ENCODE peak calls at places on chromosomes 2 and 18, in eight cellular contexts. One of them, this sample, is unnamed.

GRCh38 chr2:190607657-190608357 is 41.1 kb upstream of the NAB1 start:
- DNase-seq in esophagus squamous epithelium: no peak
- DNase-seq in IMR-90: peak; percentile 70
- DNase-seq in right lobe of liver: no peak
- DNase-seq in upper lobe of left lung: no peak
- DNase-seq in sigmoid colon: no peak
- DNase-seq in lower leg skin: no peak
- DNase-seq in A549: peak; percentile 58
- DNase-seq in this sample: no peak

GRCh38 chr2:168948621-168949212 is 47.6 kb downstream of the G6PC2 start:
- DNase-seq in esophagus squamous epithelium: no peak
- DNase-seq in IMR-90: peak; percentile 6
- DNase-seq in right lobe of liver: no peak
- DNase-seq in upper lobe of left lung: no peak
- DNase-seq in sigmoid colon: no peak
- DNase-seq in lower leg skin: no peak
- DNase-seq in A549: peak; percentile 5
- DNase-seq in this sample: no peak

GRCh38 chr2:17851731-17852585 is 26.5 kb upstream of the KCNS3 start:
- DNase-seq in esophagus squamous epithelium: no peak
- DNase-seq in IMR-90: peak; percentile 69
- DNase-seq in right lobe of liver: peak; percentile 56
- DNase-seq in upper lobe of left lung: peak; percentile 53
- DNase-seq in sigmoid colon: peak; percentile 71
- DNase-seq in lower leg skin: peak; percentile 25
- DNase-seq in A549: peak; percentile 71
- DNase-seq in this sample: peak; percentile 61

GRCh38 chr2:133062946-133063345 is 392.9 kb upstream of the LYPD1 start:
- DNase-seq in esophagus squamous epithelium: no peak
- DNase-seq in IMR-90: peak; percentile 51
- DNase-seq in right lobe of liver: no peak
- DNase-seq in upper lobe of left lung: no peak
- DNase-seq in sigmoid colon: no peak
- DNase-seq in lower leg skin: no peak
- DNase-seq in A549: no peak
- DNase-seq in this sample: no peak

GRCh38 chr2:55703350-55703749 is 9.7 kb upstream of the PNPT1 start:
- DNase-seq in esophagus squamous epithelium: no peak
- DNase-seq in IMR-90: no peak
- DNase-seq in right lobe of liver: no peak
- DNase-seq in upper lobe of left lung: no peak
- DNase-seq in sigmoid colon: no peak
- DNase-seq in lower leg skin: no peak
- DNase-seq in A549: no peak
- DNase-seq in this sample: no peak

GRCh38 chr2:24199968-24200590 is 25.2 kb downstream of the FAM228A start:
- DNase-seq in esophagus squamous epithelium: no peak
- DNase-seq in IMR-90: no peak
- DNase-seq in right lobe of liver: no peak
- DNase-seq in upper lobe of left lung: no peak
- DNase-seq in sigmoid colon: no peak
- DNase-seq in lower leg skin: no peak
- DNase-seq in A549: no peak
- DNase-seq in this sample: no peak

GRCh38 chr2:212811036-212811805 is 272.6 kb upstream of the ERBB4 start:
- DNase-seq in esophagus squamous epithelium: no peak
- DNase-seq in IMR-90: peak; percentile 73
- DNase-seq in right lobe of liver: no peak
- DNase-seq in upper lobe of left lung: no peak
- DNase-seq in sigmoid colon: no peak
- DNase-seq in lower leg skin: no peak
- DNase-seq in A549: no peak
- DNase-seq in this sample: no peak

GRCh38 chr18:4636957-4637356 is 181.8 kb upstream of the DLGAP1 start:
- DNase-seq in esophagus squamous epithelium: no peak
- DNase-seq in IMR-90: no peak
- DNase-seq in right lobe of liver: no peak
- DNase-seq in upper lobe of left lung: no peak
- DNase-seq in sigmoid colon: no peak
- DNase-seq in lower leg skin: no peak
- DNase-seq in A549: no peak
- DNase-seq in this sample: no peak

GRCh38 chr2:209830722-209831465 is 59.3 kb downstream of the UNC80 start:
- DNase-seq in esophagus squamous epithelium: no peak
- DNase-seq in IMR-90: no peak
- DNase-seq in right lobe of liver: no peak
- DNase-seq in upper lobe of left lung: no peak
- DNase-seq in sigmoid colon: no peak
- DNase-seq in lower leg skin: no peak
- DNase-seq in A549: no peak
- DNase-seq in this sample: no peak

GRCh38 chr18:62524443-62525200 is 1.8 kb downstream of the ZCCHC2 start:
- DNase-seq in esophagus squamous epithelium: peak; percentile 18
- DNase-seq in IMR-90: peak; percentile 45
- DNase-seq in right lobe of liver: peak; percentile 70
- DNase-seq in upper lobe of left lung: peak; percentile 64
- DNase-seq in sigmoid colon: peak; percentile 79
- DNase-seq in lower leg skin: peak; percentile 43
- DNase-seq in A549: peak; percentile 19
- DNase-seq in this sample: peak; percentile 69

GRCh38 chr2:19336781-19337180 is 21.6 kb downstream of the OSR1 start:
- DNase-seq in esophagus squamous epithelium: no peak
- DNase-seq in IMR-90: no peak
- DNase-seq in right lobe of liver: no peak
- DNase-seq in upper lobe of left lung: no peak
- DNase-seq in sigmoid colon: no peak
- DNase-seq in lower leg skin: no peak
- DNase-seq in A549: no peak
- DNase-seq in this sample: no peak

GRCh38 chr2:42961385-42961800 is 169.0 kb upstream of the HAAO start:
- DNase-seq in esophagus squamous epithelium: no peak
- DNase-seq in IMR-90: no peak
- DNase-seq in right lobe of liver: no peak
- DNase-seq in upper lobe of left lung: no peak
- DNase-seq in sigmoid colon: peak; percentile 94
- DNase-seq in lower leg skin: peak; percentile 82
- DNase-seq in A549: no peak
- DNase-seq in this sample: peak; percentile 52

GRCh38 chr2:145141981-145142380 is 622.1 kb upstream of the ZEB2 start:
- DNase-seq in esophagus squamous epithelium: no peak
- DNase-seq in IMR-90: no peak
- DNase-seq in right lobe of liver: no peak
- DNase-seq in upper lobe of left lung: no peak
- DNase-seq in sigmoid colon: no peak
- DNase-seq in lower leg skin: no peak
- DNase-seq in A549: no peak
- DNase-seq in this sample: no peak

GRCh38 chr2:72026819-72027425 is 120.7 kb downstream of the CYP26B1 start:
- DNase-seq in esophagus squamous epithelium: no peak
- DNase-seq in IMR-90: no peak
- DNase-seq in right lobe of liver: peak; percentile 13
- DNase-seq in upper lobe of left lung: peak; percentile 6
- DNase-seq in sigmoid colon: no peak
- DNase-seq in lower leg skin: peak; percentile 7
- DNase-seq in A549: no peak
- DNase-seq in this sample: no peak

DNA sequence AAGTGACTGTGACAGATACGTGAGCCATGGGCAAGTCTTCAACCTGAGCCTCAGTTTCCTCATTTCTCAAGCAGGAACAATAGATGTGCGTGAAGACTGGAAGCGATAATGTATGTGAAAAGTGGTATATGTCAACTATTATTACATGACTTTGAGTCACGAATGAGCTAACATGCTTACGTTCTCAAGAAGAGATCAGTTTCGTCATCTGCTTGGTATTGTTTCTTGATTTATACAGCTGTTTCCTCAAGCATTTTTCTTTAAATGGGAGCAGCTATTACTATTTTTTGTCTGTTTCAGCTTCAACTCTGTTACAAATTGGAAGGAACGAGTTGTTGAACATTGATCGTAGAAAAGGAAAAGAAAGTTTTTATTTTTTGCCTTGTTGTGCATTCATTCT is 48.5 kb upstream of the THOC1 start:
- DNase-seq in esophagus squamous epithelium: no peak
- DNase-seq in IMR-90: peak; percentile 70
- DNase-seq in right lobe of liver: no peak
- DNase-seq in upper lobe of left lung: no peak
- DNase-seq in sigmoid colon: no peak
- DNase-seq in lower leg skin: no peak
- DNase-seq in A549: no peak
- DNase-seq in this sample: no peak
- TF ChIP-seq CTCF in esophagus squamous epithelium: no peak
- TF ChIP-seq CTCF in IMR-90: no peak
- TF ChIP-seq CTCF in right lobe of liver: no peak
- TF ChIP-seq CTCF in upper lobe of left lung: no peak
- TF ChIP-seq CTCF in sigmoid colon: no peak
- TF ChIP-seq CTCF in lower leg skin: no peak
- TF ChIP-seq CTCF in A549: no peak
- TF ChIP-seq CTCF in this sample: no peak

GRCh38 chr2:233867993-233868532 is at the start of gene MSL3B:
- DNase-seq in esophagus squamous epithelium: no peak
- DNase-seq in IMR-90: peak; percentile 42
- DNase-seq in right lobe of liver: no peak
- DNase-seq in upper lobe of left lung: no peak
- DNase-seq in sigmoid colon: no peak
- DNase-seq in lower leg skin: no peak
- DNase-seq in A549: peak; percentile 64
- DNase-seq in this sample: peak; percentile 43
- TF ChIP-seq POLR2A in esophagus squamous epithelium: no peak
- TF ChIP-seq POLR2A in IMR-90: no peak
- TF ChIP-seq POLR2A in right lobe of liver: peak; percentile 16
- TF ChIP-seq POLR2A in upper lobe of left lung: no peak
- TF ChIP-seq POLR2A in sigmoid colon: no peak
- TF ChIP-seq POLR2A in lower leg skin: no peak
- TF ChIP-seq POLR2A in A549: peak; percentile 72
- TF ChIP-seq POLR2A in this sample: peak; percentile 26

GRCh38 chr2:197309369-197310231 is 980 bp downstream of the ANKRD44 start:
- DNase-seq in esophagus squamous epithelium: no peak
- DNase-seq in IMR-90: no peak
- DNase-seq in right lobe of liver: peak; percentile 55
- DNase-seq in upper lobe of left lung: peak; percentile 64
- DNase-seq in sigmoid colon: peak; percentile 73
- DNase-seq in lower leg skin: peak; percentile 19
- DNase-seq in A549: no peak
- DNase-seq in this sample: peak; percentile 49

GRCh38 chr2:197310940-197311485 is 433 bp upstream of the ANKRD44 start:
- DNase-seq in esophagus squamous epithelium: peak; percentile 36
- DNase-seq in IMR-90: no peak
- DNase-seq in right lobe of liver: no peak
- DNase-seq in upper lobe of left lung: no peak
- DNase-seq in sigmoid colon: no peak
- DNase-seq in lower leg skin: peak; percentile 22
- DNase-seq in A549: no peak
- DNase-seq in this sample: no peak

GRCh38 chr2:197311521-197312033 is 997 bp upstream of the ANKRD44 start:
- DNase-seq in esophagus squamous epithelium: no peak
- DNase-seq in IMR-90: no peak
- DNase-seq in right lobe of liver: no peak
- DNase-seq in upper lobe of left lung: no peak
- DNase-seq in sigmoid colon: no peak
- DNase-seq in lower leg skin: no peak
- DNase-seq in A549: no peak
- DNase-seq in this sample: no peak

GRCh38 chr2:197308635-197309368 is 1.8 kb downstream of the ANKRD44 start:
- DNase-seq in esophagus squamous epithelium: no peak
- DNase-seq in IMR-90: no peak
- DNase-seq in right lobe of liver: no peak
- DNase-seq in upper lobe of left lung: no peak
- DNase-seq in sigmoid colon: no peak
- DNase-seq in lower leg skin: no peak
- DNase-seq in A549: no peak
- DNase-seq in this sample: no peak

DNA sequence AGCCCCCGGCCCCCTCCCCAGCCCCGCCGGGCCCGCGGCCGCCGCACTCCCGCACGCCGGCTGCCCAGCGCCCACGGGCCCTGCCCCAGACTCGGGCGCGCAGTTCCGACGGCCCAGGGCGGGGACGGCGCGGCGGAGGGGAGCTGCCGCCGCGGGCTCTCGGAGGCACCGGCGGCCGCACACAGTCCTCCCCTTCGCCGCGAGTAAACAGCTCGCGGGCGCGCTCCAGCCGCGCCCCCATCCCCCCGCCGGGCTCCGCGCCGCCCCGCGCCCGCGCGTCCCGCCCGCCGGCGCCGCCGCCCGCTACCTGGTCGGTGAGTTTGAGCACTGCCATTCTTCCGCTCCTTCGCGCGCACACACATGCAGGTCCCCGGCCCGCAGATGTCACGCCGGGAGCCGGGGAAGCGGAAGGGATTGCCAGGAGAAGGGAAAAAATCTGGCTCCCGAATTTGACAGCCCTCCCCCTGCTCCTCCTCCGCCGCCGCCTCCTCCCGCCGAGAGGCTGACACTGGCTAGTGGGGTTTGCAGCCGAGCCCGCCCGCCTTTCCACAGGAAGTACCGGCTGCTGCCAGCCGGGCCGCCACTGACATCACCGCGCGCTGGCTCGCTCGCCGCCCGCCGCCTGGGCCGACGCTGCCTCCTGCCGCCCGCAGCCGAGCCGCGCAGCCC is at the start of gene ANKRD44:
- DNase-seq in esophagus squamous epithelium: peak; percentile 62
- DNase-seq in IMR-90: peak; percentile 80
- DNase-seq in right lobe of liver: peak; percentile 95
- DNase-seq in upper lobe of left lung: peak; percentile 94
- DNase-seq in sigmoid colon: peak; percentile 96
- DNase-seq in lower leg skin: peak; percentile 80
- DNase-seq in A549: peak; percentile 76
- DNase-seq in this sample: peak; percentile 93
- TF ChIP-seq CTCF in esophagus squamous epithelium: peak; percentile 68
- TF ChIP-seq CTCF in IMR-90: peak; percentile 61
- TF ChIP-seq CTCF in right lobe of liver: peak; percentile 28
- TF ChIP-seq CTCF in upper lobe of left lung: peak; percentile 95
- TF ChIP-seq CTCF in sigmoid colon: peak; percentile 46
- TF ChIP-seq CTCF in lower leg skin: no peak
- TF ChIP-seq CTCF in A549: peak; percentile 66
- TF ChIP-seq CTCF in this sample: peak; percentile 11

GRCh38 chr18:2657788-2658458 is 2.4 kb downstream of the SMCHD1 start:
- DNase-seq in esophagus squamous epithelium: no peak
- DNase-seq in IMR-90: peak; percentile 94
- DNase-seq in right lobe of liver: no peak
- DNase-seq in upper lobe of left lung: no peak
- DNase-seq in sigmoid colon: no peak
- DNase-seq in lower leg skin: no peak
- DNase-seq in A549: no peak
- DNase-seq in this sample: no peak
- TF ChIP-seq POLR2A in esophagus squamous epithelium: no peak
- TF ChIP-seq POLR2A in IMR-90: no peak
- TF ChIP-seq POLR2A in right lobe of liver: no peak
- TF ChIP-seq POLR2A in upper lobe of left lung: no peak
- TF ChIP-seq POLR2A in sigmoid colon: no peak
- TF ChIP-seq POLR2A in lower leg skin: no peak
- TF ChIP-seq POLR2A in A549: no peak
- TF ChIP-seq POLR2A in this sample: no peak